ENCODE peak calls at places on chromosomes 2 and 18, in five cellular contexts. Z is foreskin fibroblast; E is RWPE1; V is omental fat pad; F is CD4-positive, alpha-beta T cell. D is an unnamed sample.

GRCh38 chr2:212021947-212022346 is 516.7 kb downstream of the ERBB4 start:
- DNase-seq in E (no peak), F (no peak), V (no peak), Z (peak; percentile 44), D (no peak)

GRCh38 chr2:12953596-12953995 is 236.9 kb downstream of the TRIB2 start:
- DNase-seq in V (no peak), Z (no peak), E (no peak), F (no peak), D (no peak)

GRCh38 chr2:11257078-11257477 is 87.4 kb downstream of the ROCK2 start:
- DNase-seq in V (no peak), Z (no peak), F (no peak), E (no peak), D (peak; percentile 52)

GRCh38 chr2:55425449-55425848 is 5.8 kb upstream of the CCDC88A start:
- DNase-seq in E (peak; percentile 62), Z (peak; percentile 83), F (no peak), V (no peak), D (no peak)

GRCh38 chr2:109497447-109497846 is 116.3 kb downstream of the SEPTIN10 start:
- DNase-seq in V (no peak), Z (peak; percentile 93), F (no peak), E (no peak), D (no peak)

GRCh38 chr2:196112408-196113039 is 43.9 kb upstream of the DNAH7 start:
- DNase-seq in Z (peak; percentile 85), V (no peak), E (peak; percentile 59), F (no peak), D (no peak)

GRCh38 chr2:15225131-15225530 is 336.0 kb downstream of the NBAS start:
- DNase-seq in V (no peak), F (no peak), E (no peak), Z (no peak), D (no peak)

GRCh38 chr2:67046568-67046967 is 350.6 kb upstream of the ETAA1 start:
- DNase-seq in Z (no peak), V (no peak), F (no peak), E (peak; percentile 14), D (no peak)

GRCh38 chr18:13541621-13542519 is 184.5 kb downstream of the FAM210A start:
- DNase-seq in E (no peak), F (no peak), V (no peak), Z (no peak), D (peak; percentile 16)

GRCh38 chr2:82316573-82317371 is 2012.2 kb upstream of the LRRTM1 start:
- DNase-seq in F (no peak), V (no peak), E (no peak), Z (no peak), D (no peak)

GRCh38 chr18:23437357-23438045 is 15.6 kb upstream of the RIOK3 start:
- DNase-seq in Z (peak; percentile 70), E (peak; percentile 68), V (peak; percentile 71), F (peak; percentile 71), D (peak; percentile 92)

GRCh38 chr2:72745679-72746368 is 80.0 kb downstream of the EXOC6B start:
- DNase-seq in F (no peak), E (peak; percentile 22), V (no peak), Z (peak; percentile 38), D (no peak)

GRCh38 chr2:8636691-8637636 is 44.9 kb upstream of the ID2 start:
- DNase-seq in E (no peak), V (no peak), Z (peak; percentile 21), F (no peak), D (peak; percentile 79)

GRCh38 chr2:69385443-69386151 is 1.4 kb downstream of the GFPT1 start:
- DNase-seq in F (no peak), Z (no peak), V (no peak), E (peak; percentile 21), D (no peak)

GRCh38 chr2:230798769-230799399 is 65.9 kb upstream of the ITM2C start:
- DNase-seq in F (peak; percentile 15), E (peak; percentile 30), Z (peak; percentile 44), V (no peak), D (no peak)

GRCh38 chr2:8628179-8628869 is 53.5 kb upstream of the ID2 start:
- DNase-seq in Z (no peak), V (no peak), E (no peak), F (no peak), D (peak; percentile 72)

GRCh38 chr2:8620611-8621382 is 61.1 kb upstream of the ID2 start:
- DNase-seq in E (no peak), V (no peak), F (no peak), Z (no peak), D (no peak)

GRCh38 chr2:103660523-103660922 is 898.7 kb downstream of the TMEM182 start:
- DNase-seq in E (no peak), Z (no peak), F (no peak), V (no peak), D (no peak)

GRCh38 chr2:103660947-103661346 is 899.1 kb downstream of the TMEM182 start:
- DNase-seq in Z (no peak), E (no peak), F (no peak), V (no peak), D (no peak)

GRCh38 chr2:103656558-103656957 is 894.7 kb downstream of the TMEM182 start:
- DNase-seq in Z (no peak), V (no peak), E (peak; percentile 4), F (no peak), D (no peak)
- TF ChIP-seq CTCF in Z (no peak), V (no peak), E (no peak), F (no peak), D (no peak)

GRCh38 chr2:134491796-134492441 is 226.9 kb downstream of the TMEM163 start:
- DNase-seq in V (no peak), F (no peak), Z (no peak), E (peak; percentile 17), D (no peak)
- TF ChIP-seq CTCF in V (no peak), F (no peak), Z (no peak), E (no peak), D (peak; percentile 33)

GRCh38 chr2:57373530-57373929 is 673.1 kb upstream of the VRK2 start:
- DNase-seq in F (no peak), Z (peak; percentile 37), V (no peak), E (peak; percentile 67), D (no peak)

GRCh38 chr2:57371186-57371585 is 675.4 kb upstream of the VRK2 start:
- DNase-seq in E (no peak), V (no peak), Z (no peak), F (no peak), D (no peak)

GRCh38 chr2:57372237-57372962 is 674.2 kb upstream of the VRK2 start:
- DNase-seq in F (no peak), Z (no peak), V (no peak), E (no peak), D (no peak)

DNA sequence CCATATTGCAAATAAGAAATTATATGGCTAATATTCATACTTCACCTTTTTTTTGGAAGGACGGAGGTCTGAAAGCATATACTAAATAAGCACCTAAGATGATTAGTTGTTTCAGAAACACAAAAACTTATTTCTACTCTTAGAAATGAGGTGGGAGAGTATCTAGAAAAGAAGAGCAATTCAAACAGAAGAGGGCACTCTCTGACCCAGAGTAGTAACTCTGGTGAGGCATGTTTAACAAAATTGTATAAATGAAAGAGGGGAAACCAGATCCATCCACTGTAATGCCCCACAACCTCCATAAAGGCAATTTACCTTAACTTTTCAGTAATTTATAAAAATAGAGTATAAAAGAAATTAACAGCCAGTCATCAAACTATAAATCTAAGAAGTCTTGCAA is 669.6 kb upstream of the VRK2 start:
- DNase-seq in E (no peak), F (no peak), Z (no peak), V (no peak), D (no peak)
- TF ChIP-seq CTCF in E (no peak), F (no peak), Z (no peak), V (no peak), D (peak; percentile 77)

GRCh38 chr2:38959938-38960608 is 70.4 kb downstream of the ARHGEF33 start:
- DNase-seq in Z (peak; percentile 90), E (peak; percentile 62), V (peak; percentile 25), F (peak; percentile 42), D (peak; percentile 89)
- TF ChIP-seq CTCF in Z (no peak), E (no peak), V (no peak), F (no peak), D (peak; percentile 29)

GRCh38 chr2:58441643-58442042 is 200.5 kb upstream of the FANCL start:
- DNase-seq in E (no peak), Z (no peak), F (no peak), V (no peak), D (no peak)

GRCh38 chr2:58449286-58450010 is 208.3 kb upstream of the FANCL start:
- DNase-seq in F (no peak), V (no peak), Z (no peak), E (no peak), D (peak; percentile 47)

GRCh38 chr2:58448065-58448507 is 207.0 kb upstream of the FANCL start:
- DNase-seq in F (no peak), E (peak; percentile 30), V (no peak), Z (peak; percentile 20), D (peak; percentile 97)

GRCh38 chr2:58448845-58449244 is 207.7 kb upstream of the FANCL start:
- DNase-seq in Z (no peak), V (no peak), F (no peak), E (no peak), D (no peak)

GRCh38 chr2:58447586-58447985 is 206.5 kb upstream of the FANCL start:
- DNase-seq in F (no peak), E (peak; percentile 38), V (no peak), Z (no peak), D (no peak)
- TF ChIP-seq CTCF in F (no peak), E (no peak), V (no peak), Z (no peak), D (no peak)